ENCODE peak calls at places on chromosomes 4 and X, in six cellular contexts. One of them, this sample, is unnamed.

GRCh38 chr4:70908993-70909556 is 6.9 kb downstream of the MOB1B start:
- DNase-seq in epithelial cell of esophagus: no peak
- DNase-seq in activated CD4-positive, alpha-beta T cell treated with anti-CD3 and anti-CD28 coated beads, Interleukin-2, amount 10 ng/mL, durations not matched to agents 24 days and 14 days: no peak
- DNase-seq in H4: no peak
- DNase-seq in cardiac septum: no peak
- DNase-seq in CD8-positive, alpha-beta T cell: no peak
- DNase-seq in this sample: no peak

GRCh38 chrX:134171661-134172587 is 65.1 kb upstream of the CCDC160 start:
- DNase-seq in epithelial cell of esophagus: no peak
- DNase-seq in activated CD4-positive, alpha-beta T cell treated with anti-CD3 and anti-CD28 coated beads, Interleukin-2, amount 10 ng/mL, durations not matched to agents 24 days and 14 days: peak; percentile 84
- DNase-seq in H4: no peak
- DNase-seq in cardiac septum: no peak
- DNase-seq in CD8-positive, alpha-beta T cell: peak; percentile 13
- DNase-seq in this sample: no peak

GRCh38 chr4:165129924-165130323 is 17.3 kb upstream of the TMEM192 start:
- DNase-seq in epithelial cell of esophagus: no peak
- DNase-seq in activated CD4-positive, alpha-beta T cell treated with anti-CD3 and anti-CD28 coated beads, Interleukin-2, amount 10 ng/mL, durations not matched to agents 24 days and 14 days: no peak
- DNase-seq in H4: no peak
- DNase-seq in cardiac septum: no peak
- DNase-seq in CD8-positive, alpha-beta T cell: no peak
- DNase-seq in this sample: no peak

GRCh38 chr4:161869511-161869910 is 294.3 kb downstream of the FSTL5 start:
- DNase-seq in epithelial cell of esophagus: peak; percentile 13
- DNase-seq in activated CD4-positive, alpha-beta T cell treated with anti-CD3 and anti-CD28 coated beads, Interleukin-2, amount 10 ng/mL, durations not matched to agents 24 days and 14 days: no peak
- DNase-seq in H4: no peak
- DNase-seq in cardiac septum: no peak
- DNase-seq in CD8-positive, alpha-beta T cell: no peak
- DNase-seq in this sample: no peak

GRCh38 chr4:26206339-26206738 is 114.5 kb upstream of the RBPJ start:
- DNase-seq in epithelial cell of esophagus: no peak
- DNase-seq in activated CD4-positive, alpha-beta T cell treated with anti-CD3 and anti-CD28 coated beads, Interleukin-2, amount 10 ng/mL, durations not matched to agents 24 days and 14 days: no peak
- DNase-seq in H4: peak; percentile 25
- DNase-seq in cardiac septum: no peak
- DNase-seq in CD8-positive, alpha-beta T cell: no peak
- DNase-seq in this sample: no peak

GRCh38 chrX:133090410-133090809 is 6.5 kb downstream of the USP26 start:
- DNase-seq in epithelial cell of esophagus: no peak
- DNase-seq in activated CD4-positive, alpha-beta T cell treated with anti-CD3 and anti-CD28 coated beads, Interleukin-2, amount 10 ng/mL, durations not matched to agents 24 days and 14 days: no peak
- DNase-seq in H4: no peak
- DNase-seq in cardiac septum: no peak
- DNase-seq in CD8-positive, alpha-beta T cell: no peak
- DNase-seq in this sample: no peak

GRCh38 chrX:16431266-16431665 is 218.7 kb upstream of the S100G start:
- DNase-seq in epithelial cell of esophagus: no peak
- DNase-seq in activated CD4-positive, alpha-beta T cell treated with anti-CD3 and anti-CD28 coated beads, Interleukin-2, amount 10 ng/mL, durations not matched to agents 24 days and 14 days: no peak
- DNase-seq in H4: no peak
- DNase-seq in cardiac septum: no peak
- DNase-seq in CD8-positive, alpha-beta T cell: no peak
- DNase-seq in this sample: no peak

GRCh38 chr4:149884046-149884445 is 68.4 kb upstream of the IQCM start:
- DNase-seq in epithelial cell of esophagus: peak; percentile 12
- DNase-seq in activated CD4-positive, alpha-beta T cell treated with anti-CD3 and anti-CD28 coated beads, Interleukin-2, amount 10 ng/mL, durations not matched to agents 24 days and 14 days: no peak
- DNase-seq in H4: no peak
- DNase-seq in cardiac septum: no peak
- DNase-seq in CD8-positive, alpha-beta T cell: no peak
- DNase-seq in this sample: no peak

GRCh38 chrX:118228041-118228440 is 111.4 kb upstream of the KLHL13 start:
- DNase-seq in epithelial cell of esophagus: no peak
- DNase-seq in activated CD4-positive, alpha-beta T cell treated with anti-CD3 and anti-CD28 coated beads, Interleukin-2, amount 10 ng/mL, durations not matched to agents 24 days and 14 days: no peak
- DNase-seq in H4: no peak
- DNase-seq in cardiac septum: no peak
- DNase-seq in CD8-positive, alpha-beta T cell: no peak
- DNase-seq in this sample: no peak

GRCh38 chrX:23752740-23753435 is 9.8 kb upstream of the ACOT9 start:
- DNase-seq in epithelial cell of esophagus: peak; percentile 38
- DNase-seq in activated CD4-positive, alpha-beta T cell treated with anti-CD3 and anti-CD28 coated beads, Interleukin-2, amount 10 ng/mL, durations not matched to agents 24 days and 14 days: no peak
- DNase-seq in H4: no peak
- DNase-seq in cardiac septum: no peak
- DNase-seq in CD8-positive, alpha-beta T cell: no peak
- DNase-seq in this sample: no peak

GRCh38 chr4:6118201-6118600 is 82.1 kb downstream of the JAKMIP1 start:
- DNase-seq in epithelial cell of esophagus: no peak
- DNase-seq in activated CD4-positive, alpha-beta T cell treated with anti-CD3 and anti-CD28 coated beads, Interleukin-2, amount 10 ng/mL, durations not matched to agents 24 days and 14 days: no peak
- DNase-seq in H4: no peak
- DNase-seq in cardiac septum: no peak
- DNase-seq in CD8-positive, alpha-beta T cell: no peak
- DNase-seq in this sample: no peak

This sample was measured in T-helper 9 cell.